ENCODE peak calls at places on chromosomes 11 and 22, in seven cellular contexts. One of them, this sample, is unnamed.

GRCh38 chr11:91947215-91947614 is 277.4 kb upstream of the FAT3 start:
- DNase-seq in stomach: no peak
- DNase-seq in transverse colon: no peak
- DNase-seq in GM23338: no peak
- DNase-seq in HCT116: no peak
- DNase-seq in HepG2: no peak
- DNase-seq in H1: no peak
- DNase-seq in this sample: no peak

GRCh38 chr11:73404048-73404447 is 27.8 kb downstream of the RELT start:
- DNase-seq in stomach: peak
- DNase-seq in transverse colon: peak
- DNase-seq in GM23338: peak
- DNase-seq in HCT116: peak
- DNase-seq in HepG2: peak
- DNase-seq in H1: peak
- DNase-seq in this sample: no peak

GRCh38 chr11:129591527-129591926 is 215.9 kb downstream of the BARX2 start:
- DNase-seq in stomach: no peak
- DNase-seq in transverse colon: no peak
- DNase-seq in GM23338: no peak
- DNase-seq in HCT116: no peak
- DNase-seq in HepG2: no peak
- DNase-seq in H1: no peak
- DNase-seq in this sample: no peak

GRCh38 chr11:118295199-118295598 is 9.3 kb upstream of the CD3E start:
- DNase-seq in stomach: no peak
- DNase-seq in transverse colon: no peak
- DNase-seq in GM23338: peak
- DNase-seq in HCT116: no peak
- DNase-seq in HepG2: no peak
- DNase-seq in H1: no peak
- DNase-seq in this sample: no peak

GRCh38 chr11:65446446-65447277 is 24.1 kb downstream of the NEAT1 start:
- DNase-seq in stomach: peak
- DNase-seq in transverse colon: no peak
- DNase-seq in GM23338: no peak
- DNase-seq in HCT116: no peak
- DNase-seq in HepG2: no peak
- DNase-seq in H1: no peak
- DNase-seq in this sample: no peak

GRCh38 chr11:70739811-70740474 is 341.6 kb downstream of the CTTN start:
- DNase-seq in stomach: no peak
- DNase-seq in transverse colon: no peak
- DNase-seq in GM23338: no peak
- DNase-seq in HCT116: no peak
- DNase-seq in HepG2: no peak
- DNase-seq in H1: no peak
- DNase-seq in this sample: no peak

GRCh38 chr11:3609416-3610265 is 32.2 kb downstream of the ART5 start:
- DNase-seq in stomach: no peak
- DNase-seq in transverse colon: no peak
- DNase-seq in GM23338: peak
- DNase-seq in HCT116: peak
- DNase-seq in HepG2: peak
- DNase-seq in H1: peak
- DNase-seq in this sample: peak

GRCh38 chr22:20663137-20663828 is 110.6 kb upstream of the SERPIND1 start:
- DNase-seq in stomach: no peak
- DNase-seq in transverse colon: no peak
- DNase-seq in GM23338: no peak
- DNase-seq in HCT116: no peak
- DNase-seq in HepG2: no peak
- DNase-seq in H1: no peak
- DNase-seq in this sample: no peak

GRCh38 chr11:128548655-128549255 is 38.6 kb downstream of the ETS1 start:
- DNase-seq in stomach: peak
- DNase-seq in transverse colon: peak
- DNase-seq in GM23338: peak
- DNase-seq in HCT116: no peak
- DNase-seq in HepG2: no peak
- DNase-seq in H1: peak
- DNase-seq in this sample: no peak

GRCh38 chr11:111123463-111124398 is 121.8 kb upstream of the POU2AF2 start:
- DNase-seq in stomach: no peak
- DNase-seq in transverse colon: no peak
- DNase-seq in GM23338: no peak
- DNase-seq in HCT116: no peak
- DNase-seq in HepG2: no peak
- DNase-seq in H1: no peak
- DNase-seq in this sample: no peak

DNA sequence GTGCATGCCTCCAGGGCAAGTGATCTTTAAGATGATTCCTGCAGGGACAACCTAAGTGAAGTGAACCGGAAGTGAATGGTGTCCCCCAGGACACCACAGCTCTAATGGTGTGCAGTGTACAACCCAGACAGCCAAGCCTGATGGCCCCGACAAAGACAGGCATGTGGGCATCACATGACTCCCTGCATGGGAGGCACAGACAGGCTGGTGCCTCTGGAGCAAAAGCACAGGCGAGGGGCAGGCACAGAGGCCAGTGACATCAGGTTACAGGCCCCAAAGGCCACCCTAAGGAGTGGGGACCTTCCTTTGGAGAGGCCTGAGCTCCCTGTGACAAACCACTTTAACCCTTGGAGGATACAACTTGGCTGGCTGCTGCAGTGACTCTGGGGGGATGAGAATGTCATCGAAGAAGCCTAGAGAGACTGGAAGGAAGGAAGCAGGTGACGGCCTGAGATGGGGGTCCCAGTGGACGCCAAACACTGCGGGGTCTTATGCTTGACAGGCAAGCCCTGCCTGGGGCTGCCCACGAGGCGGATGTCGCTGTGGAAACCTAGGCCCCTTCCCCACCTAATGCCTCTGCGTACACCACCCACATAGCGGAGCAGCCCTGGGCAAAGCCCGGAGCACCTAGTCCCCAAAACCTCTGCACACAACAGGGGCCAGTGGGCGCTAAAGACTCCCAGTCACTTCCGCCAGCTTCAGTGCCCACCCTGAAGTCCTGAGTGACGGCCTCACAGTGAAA is 12.4 kb downstream of the POLR3H start:
- DNase-seq in stomach: no peak
- DNase-seq in transverse colon: no peak
- DNase-seq in GM23338: no peak
- DNase-seq in HCT116: no peak
- DNase-seq in HepG2: no peak
- DNase-seq in H1: no peak
- DNase-seq in this sample: no peak
- TF ChIP-seq POLR2AphosphoS5 in stomach: no peak
- TF ChIP-seq POLR2AphosphoS5 in transverse colon: no peak
- TF ChIP-seq POLR2AphosphoS5 in GM23338: no peak
- TF ChIP-seq POLR2AphosphoS5 in HCT116: no peak
- TF ChIP-seq POLR2AphosphoS5 in HepG2: no peak
- TF ChIP-seq POLR2AphosphoS5 in H1: no peak
- TF ChIP-seq POLR2AphosphoS5 in this sample: no peak

GRCh38 chr11:61671527-61671926 is 8.7 kb upstream of the DAGLA start:
- DNase-seq in stomach: no peak
- DNase-seq in transverse colon: peak
- DNase-seq in GM23338: peak
- DNase-seq in HCT116: no peak
- DNase-seq in HepG2: peak
- DNase-seq in H1: no peak
- DNase-seq in this sample: no peak

GRCh38 chr11:61670626-61671025 is 9.6 kb upstream of the DAGLA start:
- DNase-seq in stomach: no peak
- DNase-seq in transverse colon: no peak
- DNase-seq in GM23338: no peak
- DNase-seq in HCT116: no peak
- DNase-seq in HepG2: no peak
- DNase-seq in H1: no peak
- DNase-seq in this sample: no peak

GRCh38 chr11:61666684-61667297 is 13.4 kb upstream of the DAGLA start:
- DNase-seq in stomach: no peak
- DNase-seq in transverse colon: no peak
- DNase-seq in GM23338: no peak
- DNase-seq in HCT116: no peak
- DNase-seq in HepG2: peak
- DNase-seq in H1: no peak
- DNase-seq in this sample: no peak

GRCh38 chr11:61669417-61669816 is 10.8 kb upstream of the DAGLA start:
- DNase-seq in stomach: no peak
- DNase-seq in transverse colon: no peak
- DNase-seq in GM23338: no peak
- DNase-seq in HCT116: no peak
- DNase-seq in HepG2: no peak
- DNase-seq in H1: no peak
- DNase-seq in this sample: no peak

GRCh38 chr11:61667684-61668320 is 12.4 kb upstream of the DAGLA start:
- DNase-seq in stomach: no peak
- DNase-seq in transverse colon: no peak
- DNase-seq in GM23338: no peak
- DNase-seq in HCT116: no peak
- DNase-seq in HepG2: no peak
- DNase-seq in H1: no peak
- DNase-seq in this sample: no peak
- H3K27ac ChIP-seq in stomach: no peak
- H3K27ac ChIP-seq in transverse colon: no peak
- H3K27ac ChIP-seq in GM23338: no peak
- H3K27ac ChIP-seq in HCT116: no peak
- H3K27ac ChIP-seq in HepG2: peak
- H3K27ac ChIP-seq in H1: no peak
- H3K27ac ChIP-seq in this sample: no peak

DNA sequence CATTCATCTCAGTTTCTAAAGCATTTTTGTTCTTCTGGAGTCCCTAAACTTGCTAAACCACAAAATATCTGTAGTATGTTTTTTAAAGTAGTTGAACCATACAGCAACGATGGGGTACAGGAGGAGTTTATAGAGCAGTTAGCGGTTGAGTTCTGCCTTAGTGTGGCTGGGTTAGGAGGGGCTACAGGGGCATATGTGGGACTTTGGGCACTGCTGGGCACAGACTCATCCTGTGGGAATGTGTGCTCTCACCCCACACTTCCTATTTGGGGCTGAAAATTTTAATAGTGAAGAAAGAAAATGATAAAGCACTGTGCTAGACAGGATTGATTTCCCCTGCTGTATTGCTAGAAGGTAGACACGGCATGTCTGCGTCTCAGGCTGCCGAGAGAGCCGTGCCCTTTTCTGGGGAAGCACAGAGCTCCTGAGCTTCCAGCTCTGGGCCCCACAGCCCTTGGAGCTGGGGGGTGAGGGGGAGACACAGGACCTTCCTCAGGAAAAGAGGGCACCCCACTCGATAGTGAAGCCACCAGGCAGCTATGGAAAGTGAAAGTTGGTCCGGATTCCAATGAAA is 81.3 kb upstream of the PPARA start:
- DNase-seq in stomach: peak
- DNase-seq in transverse colon: peak
- DNase-seq in GM23338: no peak
- DNase-seq in HCT116: no peak
- DNase-seq in HepG2: no peak
- DNase-seq in H1: no peak
- DNase-seq in this sample: no peak
- TF ChIP-seq POLR2AphosphoS5 in stomach: no peak
- TF ChIP-seq POLR2AphosphoS5 in transverse colon: no peak
- TF ChIP-seq POLR2AphosphoS5 in GM23338: no peak
- TF ChIP-seq POLR2AphosphoS5 in HCT116: no peak
- TF ChIP-seq POLR2AphosphoS5 in HepG2: no peak
- TF ChIP-seq POLR2AphosphoS5 in H1: no peak
- TF ChIP-seq POLR2AphosphoS5 in this sample: no peak

GRCh38 chr11:10481567-10482349 is 26.7 kb downstream of the AMPD3 start:
- DNase-seq in stomach: no peak
- DNase-seq in transverse colon: no peak
- DNase-seq in GM23338: no peak
- DNase-seq in HCT116: no peak
- DNase-seq in HepG2: no peak
- DNase-seq in H1: no peak
- DNase-seq in this sample: no peak
- H3K27ac ChIP-seq in stomach: no peak
- H3K27ac ChIP-seq in transverse colon: no peak
- H3K27ac ChIP-seq in GM23338: no peak
- H3K27ac ChIP-seq in HCT116: no peak
- H3K27ac ChIP-seq in HepG2: no peak
- H3K27ac ChIP-seq in H1: no peak
- H3K27ac ChIP-seq in this sample: no peak

GRCh38 chr11:121416909-121417567 is 35.1 kb upstream of the SORL1 start:
- DNase-seq in stomach: peak
- DNase-seq in transverse colon: peak
- DNase-seq in GM23338: no peak
- DNase-seq in HCT116: no peak
- DNase-seq in HepG2: no peak
- DNase-seq in H1: no peak
- DNase-seq in this sample: no peak

GRCh38 chr11:121417607-121418006 is 34.5 kb upstream of the SORL1 start:
- DNase-seq in stomach: no peak
- DNase-seq in transverse colon: no peak
- DNase-seq in GM23338: no peak
- DNase-seq in HCT116: no peak
- DNase-seq in HepG2: no peak
- DNase-seq in H1: no peak
- DNase-seq in this sample: no peak

GRCh38 chr11:121419839-121420238 is 32.3 kb upstream of the SORL1 start:
- DNase-seq in stomach: no peak
- DNase-seq in transverse colon: no peak
- DNase-seq in GM23338: no peak
- DNase-seq in HCT116: no peak
- DNase-seq in HepG2: no peak
- DNase-seq in H1: no peak
- DNase-seq in this sample: no peak

GRCh38 chr11:121420398-121420797 is 31.7 kb upstream of the SORL1 start:
- DNase-seq in stomach: no peak
- DNase-seq in transverse colon: no peak
- DNase-seq in GM23338: no peak
- DNase-seq in HCT116: no peak
- DNase-seq in HepG2: no peak
- DNase-seq in H1: no peak
- DNase-seq in this sample: no peak

GRCh38 chr11:121418625-121419114 is 33.4 kb upstream of the SORL1 start:
- DNase-seq in stomach: no peak
- DNase-seq in transverse colon: peak
- DNase-seq in GM23338: no peak
- DNase-seq in HCT116: no peak
- DNase-seq in HepG2: no peak
- DNase-seq in H1: no peak
- DNase-seq in this sample: no peak
- TF ChIP-seq POLR2AphosphoS5 in stomach: no peak
- TF ChIP-seq POLR2AphosphoS5 in transverse colon: no peak
- TF ChIP-seq POLR2AphosphoS5 in GM23338: no peak
- TF ChIP-seq POLR2AphosphoS5 in HCT116: no peak
- TF ChIP-seq POLR2AphosphoS5 in HepG2: no peak
- TF ChIP-seq POLR2AphosphoS5 in H1: no peak
- TF ChIP-seq POLR2AphosphoS5 in this sample: no peak

This sample was measured in Panc1.